ENCODE peak calls at places on chromosomes 13 and 19, in ten cellular contexts. O is mesothelial cell of epicardium, H is lung, E is B cell, Y is HL-60, K is fibroblast of lung, G is AG09319, N is suprapubic skin, C is cardiac muscle cell, Q is psoas muscle. U is an unnamed sample.

GRCh38 chr19:40807147-40808020 is 8.4 kb downstream of the EGLN2 start:
- DNase-seq in K (no peak), C (no peak), Q (no peak), Y (no peak), E (no peak), N (no peak), H (no peak), O (no peak), G (no peak), U (no peak)

GRCh38 chr13:107835339-107836018 is 379.9 kb downstream of the LIG4 start:
- DNase-seq in K (peak; percentile 74), G (no peak), C (peak; percentile 63), O (no peak), E (no peak), H (no peak), Q (no peak), N (no peak), Y (no peak), U (no peak)

GRCh38 chr13:32330438-32330837 is 15.1 kb downstream of the BRCA2 start:
- DNase-seq in G (peak; percentile 62), K (peak; percentile 84), Q (no peak), C (peak; percentile 86), E (no peak), N (no peak), H (no peak), Y (no peak), O (no peak), U (no peak)

GRCh38 chr13:41568990-41569387 is 111.6 kb downstream of the RGCC start:
- DNase-seq in O (no peak), E (no peak), N (no peak), H (no peak), Q (no peak), Y (no peak), K (peak; percentile 71), C (peak; percentile 71), G (no peak), U (no peak)

GRCh38 chr19:34241513-34242337 is 12.6 kb upstream of the GARRE1 start:
- DNase-seq in N (peak; percentile 57), H (peak; percentile 68), Y (no peak), G (no peak), E (peak; percentile 32), Q (peak; percentile 57), K (no peak), C (no peak), O (peak; percentile 57), U (no peak)

GRCh38 chr13:26558074-26558805 is 757 bp downstream of the WASF3 start:
- DNase-seq in Y (no peak), C (peak; percentile 22), E (peak; percentile 38), Q (peak; percentile 56), O (peak; percentile 41), G (no peak), K (peak; percentile 19), N (peak; percentile 64), H (no peak), U (no peak)

GRCh38 chr19:556611-557382 is 12.9 kb downstream of the GZMM start:
- DNase-seq in E (no peak), Y (no peak), H (no peak), K (no peak), N (no peak), O (no peak), C (no peak), Q (no peak), G (no peak), U (no peak)

GRCh38 chr13:88887045-88887662 is 1216.0 kb downstream of the SLITRK5 start:
- DNase-seq in H (no peak), E (no peak), Y (no peak), K (no peak), C (no peak), Q (peak; percentile 14), G (no peak), N (no peak), O (no peak), U (no peak)

GRCh38 chr19:10274589-10274988 is 3.7 kb downstream of the ICAM1 start:
- DNase-seq in Q (no peak), H (no peak), G (no peak), Y (no peak), C (no peak), K (no peak), N (peak; percentile 57), E (no peak), O (no peak), U (no peak)

GRCh38 chr19:13100031-13100588 is 2.5 kb downstream of the LYL1 start:
- DNase-seq in N (no peak), K (no peak), Y (no peak), E (no peak), C (no peak), O (no peak), Q (no peak), G (no peak), H (no peak), U (peak; percentile 84)

GRCh38 chr19:2604747-2605329 is 97.7 kb downstream of the GNG7 start:
- DNase-seq in G (no peak), K (no peak), Y (no peak), Q (no peak), O (no peak), C (no peak), H (no peak), E (no peak), N (peak; percentile 10), U (no peak)

GRCh38 chr19:2603320-2603719 is 99.2 kb downstream of the GNG7 start:
- DNase-seq in C (peak; percentile 68), H (no peak), E (no peak), G (peak; percentile 48), Q (peak; percentile 73), N (peak; percentile 77), Y (no peak), K (peak; percentile 30), O (peak; percentile 53), U (no peak)

GRCh38 chr19:2607712-2608601 is 94.5 kb downstream of the GNG7 start:
- DNase-seq in N (no peak), C (no peak), H (no peak), O (no peak), Q (no peak), Y (no peak), G (no peak), E (no peak), K (no peak), U (peak; percentile 71)

GRCh38 chr19:2600914-2601870 is 101.3 kb downstream of the GNG7 start:
- DNase-seq in K (no peak), H (no peak), E (no peak), Y (no peak), G (no peak), Q (no peak), O (no peak), C (no peak), N (peak; percentile 46), U (no peak)

DNA sequence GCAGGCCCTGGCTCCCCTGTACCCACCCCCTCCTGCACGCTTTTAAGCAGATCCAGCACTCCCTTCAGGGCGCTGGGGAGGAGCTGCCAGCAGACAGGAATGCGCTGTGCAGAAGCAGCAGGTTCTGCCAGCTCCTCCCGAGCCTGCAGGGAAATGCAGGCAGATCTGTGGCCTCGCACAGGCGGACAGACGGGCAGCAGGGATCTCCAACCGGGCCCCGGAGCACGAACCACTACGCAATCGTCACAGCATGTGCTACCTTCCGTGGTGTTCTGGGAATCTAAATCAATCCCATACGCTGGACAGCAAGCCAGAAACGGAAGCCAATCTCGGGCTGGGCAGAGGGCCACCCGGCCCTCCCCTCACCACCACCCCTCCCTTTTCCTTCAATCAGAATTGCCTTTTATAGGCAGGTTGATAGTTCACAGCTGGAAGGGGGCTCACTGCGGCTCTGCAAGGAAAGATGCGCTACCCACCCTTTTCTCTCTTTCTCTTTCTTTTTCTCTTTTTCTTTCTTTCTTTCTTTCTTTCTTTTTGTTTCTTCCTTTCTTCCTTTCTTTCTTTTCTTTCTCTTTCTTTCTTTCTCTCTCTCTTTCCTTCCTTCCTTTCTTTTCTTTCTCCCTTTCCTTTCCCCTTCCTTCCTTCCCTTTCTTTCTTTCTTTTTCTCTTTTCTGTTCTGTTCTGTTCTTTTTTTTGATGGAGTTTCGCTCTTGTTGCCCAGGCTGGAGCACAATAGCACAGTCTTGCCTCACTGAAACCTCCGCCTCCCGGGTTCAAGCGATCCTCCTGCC is 99.9 kb downstream of the GNG7 start:
- DNase-seq in C (peak; percentile 97), K (peak; percentile 94), Q (peak; percentile 87), E (no peak), H (peak; percentile 66), Y (no peak), O (peak; percentile 68), G (peak; percentile 98), N (peak; percentile 92), U (no peak)
- TF ChIP-seq CTCF in C (no peak), K (no peak), Q (no peak), E (no peak), H (no peak), Y (no peak), O (no peak), G (no peak), N (no peak), U (no peak)

DNA sequence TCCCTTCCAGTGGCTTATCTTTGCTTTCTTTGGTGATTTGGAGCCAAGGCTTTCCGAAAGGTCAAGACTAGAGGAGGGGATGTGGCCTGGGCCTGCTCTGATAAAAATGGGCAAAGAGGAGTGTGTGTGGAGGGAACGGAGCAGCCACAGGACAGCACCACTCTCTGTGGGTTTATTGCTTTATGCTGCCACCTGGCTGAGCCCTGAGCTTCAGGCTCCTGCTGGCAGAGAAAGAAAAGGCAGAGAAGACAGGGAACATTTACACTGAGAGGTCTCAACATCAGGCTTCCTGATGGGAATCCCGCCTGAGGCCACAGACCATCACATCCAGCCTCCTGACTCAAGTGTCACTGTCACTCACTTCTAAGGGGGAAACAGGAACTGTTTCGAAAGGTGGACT is 9.2 kb upstream of the GSX1 start:
- DNase-seq in G (no peak), E (no peak), H (no peak), N (no peak), Q (no peak), O (no peak), K (peak; percentile 19), Y (no peak), C (peak; percentile 29), U (no peak)
- TF ChIP-seq CTCF in G (peak; percentile 18), E (no peak), H (peak; percentile 4), N (no peak), Q (peak; percentile 4), O (no peak), K (peak; percentile 31), Y (no peak), C (peak; percentile 45), U (peak; percentile 28)

GRCh38 chr13:28283600-28283999 is 145.3 kb downstream of the PAN3 start:
- DNase-seq in E (no peak), Y (no peak), K (no peak), Q (no peak), C (no peak), G (no peak), H (no peak), N (no peak), O (no peak), U (no peak)
- TF ChIP-seq CTCF in E (no peak), Y (no peak), K (no peak), Q (no peak), C (no peak), G (no peak), H (no peak), N (no peak), O (no peak), U (no peak)

DNA sequence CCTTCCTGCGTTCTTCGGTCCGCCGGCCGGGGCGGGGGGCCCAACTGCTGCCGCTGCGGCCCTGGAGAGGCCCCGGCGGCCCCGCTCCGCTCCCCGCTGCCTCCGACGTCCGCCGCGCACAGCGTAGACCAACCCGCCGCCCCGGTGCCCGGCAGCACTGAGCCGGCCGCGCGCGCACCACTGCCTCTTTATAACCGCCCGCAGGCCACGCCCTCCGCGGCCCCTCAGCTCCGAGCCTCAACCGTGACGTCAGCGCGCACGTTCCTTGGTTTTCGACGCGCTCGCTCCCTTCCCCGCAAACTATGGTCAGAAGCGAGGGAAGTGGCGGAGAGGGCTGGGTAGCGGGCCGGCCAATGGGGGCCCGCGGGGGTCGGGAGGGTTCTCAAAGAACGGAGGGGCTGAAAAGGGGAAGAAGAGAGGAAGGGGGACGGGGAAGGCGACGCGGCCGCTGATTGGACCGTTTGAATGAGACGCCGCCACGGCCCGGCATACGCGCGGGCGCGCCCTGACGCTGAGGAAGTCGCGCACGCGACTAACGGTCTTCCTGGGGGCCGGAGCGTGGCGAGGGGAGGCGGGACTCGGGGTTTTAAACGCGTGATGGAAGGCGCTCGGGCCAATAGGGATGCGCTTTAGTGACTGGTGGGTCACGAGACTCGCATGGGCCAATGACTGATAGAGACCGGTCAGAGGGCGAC is at the start of gene UBE2S:
- DNase-seq in K (peak; percentile 99), C (peak; percentile 100), N (peak; percentile 99), E (peak; percentile 99), Y (peak; percentile 99), Q (peak; percentile 98), H (peak; percentile 98), G (peak; percentile 99), O (peak; percentile 98), U (peak; percentile 98)
- TF ChIP-seq CTCF in K (no peak), C (no peak), N (no peak), E (no peak), Y (no peak), Q (no peak), H (no peak), G (no peak), O (no peak), U (no peak)

U was measured in GM10248.